ENCODE peak calls at places on chromosomes 3 and 15, in four cellular contexts. R is nephron progenitor cell, O is NCI-H2107, A is SK-MEL-5. F is an unnamed sample.

GRCh38 chr15:77508541-77509505 is 88.1 kb downstream of the HMG20A start:
- DNase-seq in A (peak), R (no peak), O (no peak), F (peak)

GRCh38 chr3:58497074-58497473 is 5.2 kb downstream of the KCTD6 start:
- DNase-seq in R (no peak), A (peak), O (no peak), F (peak)

GRCh38 chr3:181933052-181933618 is 221.4 kb downstream of the SOX2 start:
- DNase-seq in A (no peak), R (no peak), O (no peak), F (no peak)

GRCh38 chr3:38115645-38116427 is 21.1 kb downstream of the ACAA1 start:
- DNase-seq in R (no peak), A (no peak), O (no peak), F (no peak)

GRCh38 chr3:105466495-105467080 is 99.9 kb downstream of the ALCAM start:
- DNase-seq in O (no peak), A (no peak), R (no peak), F (peak)

GRCh38 chr3:124671123-124671522 is 59.1 kb upstream of the UMPS start:
- DNase-seq in O (no peak), R (no peak), A (no peak), F (no peak)

GRCh38 chr3:119033393-119034255 is 1.0 kb downstream of the IGSF11 start:
- DNase-seq in A (no peak), O (no peak), R (no peak), F (no peak)

GRCh38 chr3:114567774-114568173 is 273.9 kb downstream of the TIGIT start:
- DNase-seq in R (no peak), A (no peak), O (no peak), F (no peak)

GRCh38 chr3:46360904-46361303 is 7.0 kb downstream of the CCR2 start:
- DNase-seq in R (no peak), A (no peak), O (no peak), F (no peak)

GRCh38 chr15:79180318-79180717 is 89.7 kb upstream of the RASGRF1 start:
- DNase-seq in R (no peak), O (no peak), A (no peak), F (no peak)

GRCh38 chr3:54853573-54854404 is 74.1 kb downstream of the LRTM1 start:
- DNase-seq in O (no peak), R (peak), A (peak), F (peak)

GRCh38 chr15:78174398-78174797 is 25.2 kb downstream of the IDH3A start:
- DNase-seq in O (no peak), R (no peak), A (no peak), F (no peak)